ENCODE peak calls at places on chromosomes 1 and 21, in seven cellular contexts. One of them, this sample, is unnamed. For H3K27me3, the result is how much of the 10 kb centered on the place peaks cover.

GRCh38 chr1:43994794-43995790 is 3.7 kb downstream of the CCDC24 start:
- DNase-seq in colonic mucosa: peak
- DNase-seq in PC-3: peak
- DNase-seq in right cardiac atrium: peak
- DNase-seq in Caco-2: peak
- DNase-seq in dorsolateral prefrontal cortex: no peak
- DNase-seq in keratinocyte: no peak
- DNase-seq in this sample: peak

GRCh38 chr1:41599912-41600311 is 115.4 kb upstream of the EDN2 start:
- DNase-seq in dorsolateral prefrontal cortex: no peak
- DNase-seq in keratinocyte: no peak
- DNase-seq in colonic mucosa: no peak
- DNase-seq in right cardiac atrium: no peak
- DNase-seq in Caco-2: peak
- DNase-seq in PC-3: peak
- DNase-seq in this sample: no peak

GRCh38 chr1:236081546-236082227 is 16.8 kb upstream of the NID1 start:
- DNase-seq in colonic mucosa: no peak
- DNase-seq in dorsolateral prefrontal cortex: no peak
- DNase-seq in Caco-2: no peak
- DNase-seq in right cardiac atrium: no peak
- DNase-seq in PC-3: peak
- DNase-seq in keratinocyte: no peak
- DNase-seq in this sample: no peak

GRCh38 chr1:81801834-81802531 is 1.2 kb downstream of the ADGRL2 start:
- DNase-seq in colonic mucosa: peak
- DNase-seq in PC-3: no peak
- DNase-seq in keratinocyte: no peak
- DNase-seq in Caco-2: peak
- DNase-seq in dorsolateral prefrontal cortex: no peak
- DNase-seq in right cardiac atrium: peak
- DNase-seq in this sample: no peak

GRCh38 chr1:107415241-107415640 is 274.4 kb downstream of the NTNG1 start:
- DNase-seq in Caco-2: no peak
- DNase-seq in PC-3: no peak
- DNase-seq in keratinocyte: no peak
- DNase-seq in right cardiac atrium: no peak
- DNase-seq in colonic mucosa: no peak
- DNase-seq in dorsolateral prefrontal cortex: no peak
- DNase-seq in this sample: no peak

GRCh38 chr1:98792123-98792522 is 130.6 kb downstream of the SNX7 start:
- DNase-seq in colonic mucosa: no peak
- DNase-seq in right cardiac atrium: no peak
- DNase-seq in dorsolateral prefrontal cortex: no peak
- DNase-seq in Caco-2: no peak
- DNase-seq in keratinocyte: no peak
- DNase-seq in PC-3: peak
- DNase-seq in this sample: no peak

GRCh38 chr1:206476058-206476457 is 5.8 kb downstream of the IKBKE start:
- DNase-seq in Caco-2: no peak
- DNase-seq in dorsolateral prefrontal cortex: no peak
- DNase-seq in PC-3: no peak
- DNase-seq in keratinocyte: no peak
- DNase-seq in right cardiac atrium: no peak
- DNase-seq in colonic mucosa: no peak
- DNase-seq in this sample: no peak

GRCh38 chr1:170623171-170623570 is 40.8 kb upstream of the PRRX1 start:
- DNase-seq in Caco-2: no peak
- DNase-seq in right cardiac atrium: no peak
- DNase-seq in PC-3: peak
- DNase-seq in keratinocyte: peak
- DNase-seq in dorsolateral prefrontal cortex: no peak
- DNase-seq in colonic mucosa: no peak
- DNase-seq in this sample: no peak

GRCh38 chr21:14376854-14377253 is 6.1 kb downstream of the HSPA13 start:
- DNase-seq in Caco-2: no peak
- DNase-seq in right cardiac atrium: no peak
- DNase-seq in keratinocyte: no peak
- DNase-seq in dorsolateral prefrontal cortex: no peak
- DNase-seq in PC-3: peak
- DNase-seq in colonic mucosa: no peak
- DNase-seq in this sample: no peak

GRCh38 chr1:228152097-228152917 is 2.6 kb downstream of the GJC2 start:
- DNase-seq in PC-3: no peak
- DNase-seq in Caco-2: no peak
- DNase-seq in keratinocyte: no peak
- DNase-seq in colonic mucosa: no peak
- DNase-seq in right cardiac atrium: no peak
- DNase-seq in dorsolateral prefrontal cortex: peak
- DNase-seq in this sample: no peak

GRCh38 chr1:163174524-163175437 is 27.9 kb downstream of the RGS5 start:
- DNase-seq in PC-3: peak
- DNase-seq in right cardiac atrium: peak
- DNase-seq in Caco-2: peak
- DNase-seq in colonic mucosa: peak
- DNase-seq in keratinocyte: no peak
- DNase-seq in dorsolateral prefrontal cortex: peak
- DNase-seq in this sample: peak

GRCh38 chr1:1599919-1600860 is at the start of gene FNDC10:
- DNase-seq in PC-3: no peak
- DNase-seq in colonic mucosa: no peak
- DNase-seq in keratinocyte: no peak
- DNase-seq in Caco-2: no peak
- DNase-seq in right cardiac atrium: no peak
- DNase-seq in dorsolateral prefrontal cortex: no peak
- DNase-seq in this sample: no peak

GRCh38 chr1:94579876-94580294 is 38.3 kb upstream of the F3 start:
- DNase-seq in colonic mucosa: no peak
- DNase-seq in PC-3: peak
- DNase-seq in right cardiac atrium: no peak
- DNase-seq in keratinocyte: peak
- DNase-seq in dorsolateral prefrontal cortex: no peak
- DNase-seq in Caco-2: peak
- DNase-seq in this sample: peak

GRCh38 chr1:87226341-87226760 is 102.3 kb upstream of the LMO4 start:
- DNase-seq in PC-3: peak
- DNase-seq in right cardiac atrium: peak
- DNase-seq in colonic mucosa: peak
- DNase-seq in keratinocyte: peak
- DNase-seq in dorsolateral prefrontal cortex: no peak
- DNase-seq in Caco-2: peak
- DNase-seq in this sample: peak

GRCh38 chr1:53145619-53145941 is 3.1 kb upstream of the SLC1A7 start:
- DNase-seq in keratinocyte: no peak
- DNase-seq in right cardiac atrium: no peak
- DNase-seq in PC-3: no peak
- DNase-seq in dorsolateral prefrontal cortex: no peak
- DNase-seq in colonic mucosa: no peak
- DNase-seq in Caco-2: no peak
- DNase-seq in this sample: no peak

GRCh38 chr1:232457607-232458006 is 172.3 kb downstream of the SIPA1L2 start:
- DNase-seq in keratinocyte: no peak
- DNase-seq in Caco-2: no peak
- DNase-seq in PC-3: no peak
- DNase-seq in dorsolateral prefrontal cortex: no peak
- DNase-seq in colonic mucosa: no peak
- DNase-seq in right cardiac atrium: no peak
- DNase-seq in this sample: no peak

GRCh38 chr1:89633745-89634625 is 1.1 kb downstream of the LRRC8C start:
- DNase-seq in keratinocyte: no peak
- DNase-seq in Caco-2: no peak
- DNase-seq in PC-3: peak
- DNase-seq in right cardiac atrium: no peak
- DNase-seq in dorsolateral prefrontal cortex: peak
- DNase-seq in colonic mucosa: peak
- DNase-seq in this sample: no peak

GRCh38 chr21:33041981-33042380 is 16.2 kb downstream of the OLIG2 start:
- DNase-seq in dorsolateral prefrontal cortex: no peak
- DNase-seq in PC-3: no peak
- DNase-seq in colonic mucosa: no peak
- DNase-seq in keratinocyte: no peak
- DNase-seq in right cardiac atrium: no peak
- DNase-seq in Caco-2: no peak
- DNase-seq in this sample: no peak

GRCh38 chr21:33042812-33043211 is 17.1 kb downstream of the OLIG2 start:
- DNase-seq in Caco-2: no peak
- DNase-seq in colonic mucosa: no peak
- DNase-seq in PC-3: peak
- DNase-seq in right cardiac atrium: no peak
- DNase-seq in dorsolateral prefrontal cortex: no peak
- DNase-seq in keratinocyte: no peak
- DNase-seq in this sample: no peak

GRCh38 chr21:33051925-33052324 is 18.0 kb upstream of the OLIG1 start:
- DNase-seq in PC-3: no peak
- DNase-seq in Caco-2: no peak
- DNase-seq in right cardiac atrium: no peak
- DNase-seq in colonic mucosa: no peak
- DNase-seq in dorsolateral prefrontal cortex: no peak
- DNase-seq in keratinocyte: no peak
- DNase-seq in this sample: no peak

GRCh38 chr21:33047231-33047630 is 21.5 kb downstream of the OLIG2 start:
- DNase-seq in PC-3: peak
- DNase-seq in colonic mucosa: no peak
- DNase-seq in right cardiac atrium: no peak
- DNase-seq in dorsolateral prefrontal cortex: no peak
- DNase-seq in Caco-2: no peak
- DNase-seq in keratinocyte: no peak
- DNase-seq in this sample: no peak

DNA sequence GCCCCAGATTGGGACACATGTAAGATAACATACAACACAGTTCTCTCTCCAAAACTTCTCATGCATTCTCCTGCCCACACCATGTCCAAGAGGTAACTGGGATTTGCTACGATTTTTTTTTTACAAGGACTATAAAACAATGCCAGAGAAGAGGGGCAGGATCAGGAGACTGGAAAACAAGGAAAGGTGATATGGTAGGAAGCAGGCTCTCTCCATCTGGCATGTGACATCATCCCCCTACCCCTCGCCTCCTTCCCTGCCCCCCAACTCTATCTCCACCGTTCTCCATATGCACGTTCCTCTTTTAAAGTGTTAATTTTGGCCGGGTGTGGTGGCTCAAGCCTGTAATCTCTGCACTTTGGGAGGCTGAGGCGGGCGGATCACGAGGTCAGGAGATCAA is 20.7 kb downstream of the OLIG2 start:
- DNase-seq in right cardiac atrium: no peak
- DNase-seq in Caco-2: no peak
- DNase-seq in PC-3: no peak
- DNase-seq in keratinocyte: no peak
- DNase-seq in dorsolateral prefrontal cortex: no peak
- DNase-seq in colonic mucosa: no peak
- DNase-seq in this sample: no peak
- H3K27me3 ChIP-seq in right cardiac atrium: under half
- H3K27me3 ChIP-seq in Caco-2: under half
- H3K27me3 ChIP-seq in PC-3: under half
- H3K27me3 ChIP-seq in keratinocyte: under half
- H3K27me3 ChIP-seq in dorsolateral prefrontal cortex: under half
- H3K27me3 ChIP-seq in colonic mucosa: under half
- H3K27me3 ChIP-seq in this sample: under half

GRCh38 chr1:92485374-92486250 is 1.1 kb downstream of the GFI1 start:
- DNase-seq in PC-3: no peak
- DNase-seq in colonic mucosa: peak
- DNase-seq in right cardiac atrium: peak
- DNase-seq in Caco-2: peak
- DNase-seq in dorsolateral prefrontal cortex: no peak
- DNase-seq in keratinocyte: no peak
- DNase-seq in this sample: peak

GRCh38 chr1:92483442-92484170 is 3.1 kb downstream of the GFI1 start:
- DNase-seq in Caco-2: peak
- DNase-seq in dorsolateral prefrontal cortex: no peak
- DNase-seq in PC-3: peak
- DNase-seq in colonic mucosa: peak
- DNase-seq in keratinocyte: no peak
- DNase-seq in right cardiac atrium: peak
- DNase-seq in this sample: no peak

GRCh38 chr1:92482665-92483441 is 3.9 kb downstream of the GFI1 start:
- DNase-seq in right cardiac atrium: peak
- DNase-seq in Caco-2: no peak
- DNase-seq in keratinocyte: no peak
- DNase-seq in dorsolateral prefrontal cortex: no peak
- DNase-seq in PC-3: no peak
- DNase-seq in colonic mucosa: peak
- DNase-seq in this sample: no peak

GRCh38 chr1:92484472-92485373 is 2.0 kb downstream of the GFI1 start:
- DNase-seq in right cardiac atrium: peak
- DNase-seq in dorsolateral prefrontal cortex: no peak
- DNase-seq in colonic mucosa: peak
- DNase-seq in keratinocyte: no peak
- DNase-seq in PC-3: peak
- DNase-seq in Caco-2: peak
- DNase-seq in this sample: no peak

DNA sequence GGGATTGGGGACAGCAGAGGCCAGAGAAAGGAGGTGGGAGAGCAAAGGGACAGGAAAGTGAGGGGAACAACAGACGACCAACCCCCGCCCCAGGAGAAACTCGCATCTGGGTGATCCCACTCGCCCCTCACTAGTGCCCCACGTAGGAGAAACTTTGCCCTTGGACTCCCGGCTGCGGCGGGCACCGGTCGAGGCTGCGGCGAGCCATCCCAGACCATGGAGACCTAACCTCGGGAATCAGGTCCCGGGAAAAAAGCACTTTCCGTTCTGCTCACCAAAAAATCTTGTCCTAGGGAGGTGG is 2.6 kb downstream of the GFI1 start:
- DNase-seq in PC-3: no peak
- DNase-seq in Caco-2: no peak
- DNase-seq in colonic mucosa: no peak
- DNase-seq in right cardiac atrium: no peak
- DNase-seq in keratinocyte: no peak
- DNase-seq in dorsolateral prefrontal cortex: no peak
- DNase-seq in this sample: no peak
- H3K27me3 ChIP-seq in PC-3: under half
- H3K27me3 ChIP-seq in Caco-2: under half
- H3K27me3 ChIP-seq in colonic mucosa: half or more
- H3K27me3 ChIP-seq in right cardiac atrium: under half
- H3K27me3 ChIP-seq in keratinocyte: half or more
- H3K27me3 ChIP-seq in dorsolateral prefrontal cortex: half or more
- H3K27me3 ChIP-seq in this sample: under half

GRCh38 chr1:111907321-111907720 is 82.1 kb downstream of the KCND3 start:
- DNase-seq in PC-3: no peak
- DNase-seq in dorsolateral prefrontal cortex: no peak
- DNase-seq in colonic mucosa: no peak
- DNase-seq in right cardiac atrium: no peak
- DNase-seq in Caco-2: no peak
- DNase-seq in keratinocyte: no peak
- DNase-seq in this sample: no peak
- H3K27me3 ChIP-seq in PC-3: under half
- H3K27me3 ChIP-seq in dorsolateral prefrontal cortex: under half
- H3K27me3 ChIP-seq in colonic mucosa: under half
- H3K27me3 ChIP-seq in right cardiac atrium: under half
- H3K27me3 ChIP-seq in Caco-2: under half
- H3K27me3 ChIP-seq in keratinocyte: under half
- H3K27me3 ChIP-seq in this sample: under half

DNA sequence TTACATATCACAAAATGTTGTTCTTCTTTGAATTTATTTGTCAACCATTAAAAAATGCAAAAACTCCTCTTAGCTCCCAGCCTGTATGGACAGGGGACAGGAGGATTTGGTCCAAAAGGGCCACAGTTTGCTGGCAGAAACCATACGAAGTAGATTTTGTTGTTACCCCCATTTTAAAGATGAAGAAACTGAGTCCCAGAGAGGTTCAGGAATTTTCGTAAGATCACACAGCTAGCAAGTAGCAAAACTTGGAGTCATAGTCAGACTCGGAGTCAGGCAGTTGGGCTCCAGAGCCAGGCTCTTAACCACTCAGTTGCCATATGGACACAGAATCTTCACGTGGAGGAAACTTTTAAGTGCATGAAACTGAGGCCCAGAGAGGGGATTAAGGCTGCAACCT is 91.4 kb downstream of the TAS1R2 start:
- DNase-seq in Caco-2: no peak
- DNase-seq in dorsolateral prefrontal cortex: no peak
- DNase-seq in right cardiac atrium: no peak
- DNase-seq in PC-3: no peak
- DNase-seq in keratinocyte: no peak
- DNase-seq in colonic mucosa: no peak
- DNase-seq in this sample: no peak
- H3K27me3 ChIP-seq in Caco-2: under half
- H3K27me3 ChIP-seq in dorsolateral prefrontal cortex: under half
- H3K27me3 ChIP-seq in right cardiac atrium: under half
- H3K27me3 ChIP-seq in PC-3: half or more
- H3K27me3 ChIP-seq in keratinocyte: under half
- H3K27me3 ChIP-seq in colonic mucosa: under half
- H3K27me3 ChIP-seq in this sample: under half

This sample was measured in HepG2.